ENCODE peak calls at places on chromosomes 4 and X, in six cellular contexts. G is astrocyte; Q is caudate nucleus; B is NB4; V is activated CD8-positive, alpha-beta T cell treated with anti-CD3 and anti-CD28 coated beads for 36 hours; R is foreskin fibroblast. T is an unnamed sample.

GRCh38 chrX:46913710-46914109 is 1.5 kb downstream of the JADE3 start:
- DNase-seq in V (no peak), Q (no peak), R (peak), G (no peak), B (peak), T (no peak)

GRCh38 chr4:3009422-3009821 is 46.1 kb downstream of the GRK4 start:
- DNase-seq in V (peak), R (peak), G (peak), B (peak), Q (no peak), T (peak)

GRCh38 chr4:39933689-39934590 is 43.8 kb downstream of the PDS5A start:
- DNase-seq in G (peak), R (no peak), B (no peak), V (no peak), Q (no peak), T (no peak)

GRCh38 chr4:174531486-174531885 is 9.2 kb upstream of the HPGD start:
- DNase-seq in V (no peak), R (no peak), G (no peak), Q (no peak), B (no peak), T (no peak)

GRCh38 chr4:61462451-61463326 is 262.6 kb downstream of the ADGRL3 start:
- DNase-seq in R (peak), Q (no peak), G (peak), V (no peak), B (no peak), T (no peak)

GRCh38 chrX:118286066-118286758 is 59.7 kb upstream of the WDR44 start:
- DNase-seq in V (no peak), R (no peak), B (no peak), Q (no peak), G (peak), T (no peak)

GRCh38 chrX:8971116-8971515 is 62.8 kb downstream of the FAM9B start:
- DNase-seq in R (peak), B (peak), G (peak), V (no peak), Q (no peak), T (peak)

GRCh38 chrX:139890991-139891700 is 41.7 kb downstream of the ATP11C start:
- DNase-seq in Q (no peak), B (no peak), V (no peak), G (peak), R (peak), T (no peak)

GRCh38 chrX:30900227-30900626 is 11.2 kb upstream of the TAB3 start:
- DNase-seq in R (peak), B (no peak), Q (no peak), V (no peak), G (peak), T (no peak)

GRCh38 chr4:115944146-115944905 is 830.9 kb upstream of the NDST4 start:
- DNase-seq in Q (no peak), G (peak), B (no peak), V (no peak), R (no peak), T (peak)

GRCh38 chr4:71026086-71026485 is 32.6 kb downstream of the DCK start:
- DNase-seq in G (peak), B (no peak), Q (no peak), V (no peak), R (peak), T (peak)

GRCh38 chr4:54913751-54914526 is 211.5 kb downstream of the KDR start:
- DNase-seq in G (no peak), B (no peak), V (no peak), R (no peak), Q (no peak), T (no peak)